ENCODE peak calls at places on chromosome 18, in seven cellular contexts. D is mesendoderm, C is A549, K is mesenchymal stem cell, W is astrocyte, Q is neural progenitor cell, M is IMR-90. P is an unnamed sample. For H3K4me1, the result is how much of the 10 kb centered on the place peaks cover.

GRCh38 chr18:55234366-55235093 is 275.3 kb upstream of the CCDC68 start:
- DNase-seq in D (peak), C (peak), K (peak), W (peak), Q (peak), M (peak), P (peak)

GRCh38 chr18:56545539-56545938 is 92.9 kb downstream of the TXNL1 start:
- DNase-seq in D (no peak), C (no peak), K (no peak), W (no peak), Q (no peak), M (no peak), P (no peak)

GRCh38 chr18:6917082-6917481 is 187.6 kb downstream of the ARHGAP28 start:
- DNase-seq in D (peak), C (no peak), K (no peak), W (no peak), Q (no peak), M (peak), P (no peak)

GRCh38 chr18:77547757-77548156 is 298.1 kb downstream of the GALR1 start:
- DNase-seq in D (no peak), C (no peak), K (no peak), W (no peak), Q (no peak), M (no peak), P (no peak)

GRCh38 chr18:55523001-55523400 is 65.0 kb downstream of the TCF4 start:
- DNase-seq in D (no peak), C (no peak), K (no peak), W (no peak), Q (no peak), M (no peak), P (no peak)

GRCh38 chr18:58288922-58289797 is 245.1 kb downstream of the NEDD4L start:
- DNase-seq in D (peak), C (no peak), K (peak), W (peak), Q (peak), M (peak), P (peak)

GRCh38 chr18:8721094-8721669 is 15.8 kb downstream of the MTCL1 start:
- DNase-seq in D (peak), C (no peak), K (no peak), W (no peak), Q (no peak), M (no peak), P (no peak)

GRCh38 chr18:25496544-25496943 is 144.6 kb upstream of the ZNF521 start:
- DNase-seq in D (no peak), C (no peak), K (no peak), W (no peak), Q (no peak), M (no peak), P (no peak)

GRCh38 chr18:7514796-7515440 is 52.2 kb upstream of the PTPRM start:
- DNase-seq in D (peak), C (no peak), K (no peak), W (peak), Q (peak), M (no peak), P (no peak)

GRCh38 chr18:69599377-69599776 is 198.7 kb downstream of the DOK6 start:
- DNase-seq in D (no peak), C (no peak), K (no peak), W (no peak), Q (no peak), M (no peak), P (no peak)

GRCh38 chr18:67590571-67591141 is 74.1 kb upstream of the DSEL start:
- DNase-seq in D (peak), C (no peak), K (peak), W (peak), Q (no peak), M (peak), P (no peak)

GRCh38 chr18:49026501-49027378 is 76.0 kb upstream of the SMAD7 start:
- DNase-seq in D (no peak), C (no peak), K (no peak), W (no peak), Q (no peak), M (no peak), P (no peak)

GRCh38 chr18:49024408-49024807 is 73.6 kb upstream of the SMAD7 start:
- DNase-seq in D (no peak), C (no peak), K (no peak), W (no peak), Q (no peak), M (no peak), P (no peak)

GRCh38 chr18:49025426-49025766 is 74.6 kb upstream of the SMAD7 start:
- DNase-seq in D (no peak), C (no peak), K (no peak), W (no peak), Q (no peak), M (no peak), P (no peak)

GRCh38 chr18:49024808-49025361 is 74.1 kb upstream of the SMAD7 start:
- DNase-seq in D (no peak), C (no peak), K (no peak), W (no peak), Q (no peak), M (no peak), P (no peak)

DNA sequence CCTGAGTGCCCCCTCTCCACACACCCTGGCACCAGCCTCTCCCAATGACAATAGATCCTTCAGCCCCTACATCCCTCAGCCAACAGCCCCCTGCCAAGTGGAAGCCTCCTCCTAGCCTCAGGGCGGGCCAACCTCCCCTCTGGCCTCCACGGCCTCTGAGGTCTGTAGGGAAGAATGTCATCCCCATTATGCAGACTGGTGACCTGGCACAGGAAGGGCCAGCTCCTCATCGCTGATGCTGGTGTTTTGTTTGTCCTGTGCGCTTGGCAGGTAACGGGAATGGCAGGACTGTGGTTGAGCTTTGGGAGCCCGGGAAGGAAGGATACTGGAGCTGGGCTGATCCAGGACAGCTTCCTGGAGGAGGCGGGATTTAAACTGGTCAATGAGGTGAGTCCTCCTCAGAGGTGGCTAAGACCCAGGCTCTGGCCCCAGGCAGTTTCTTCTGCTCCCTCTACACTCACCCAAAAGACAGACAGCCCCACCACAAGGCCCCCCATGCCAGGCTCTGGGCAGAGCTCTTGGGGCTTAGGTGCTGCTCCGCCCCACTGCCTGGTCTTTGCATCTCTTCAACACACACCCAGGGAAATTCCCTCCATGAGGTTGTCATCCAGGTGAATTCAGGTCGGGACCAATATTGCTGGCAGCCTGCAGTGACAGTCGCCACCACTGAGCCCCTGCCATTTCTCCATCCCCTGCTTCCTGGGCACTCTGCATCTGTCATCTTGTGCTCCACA is 75.2 kb upstream of the SMAD7 start:
- DNase-seq in D (no peak), C (no peak), K (no peak), W (no peak), Q (no peak), M (no peak), P (no peak)
- H3K4me1 ChIP-seq in D (under half), C (under half), K (under half), W (under half), Q (under half), M (under half), P (under half)

GRCh38 chr18:13801260-13801601 is 22.7 kb upstream of the MC5R start:
- DNase-seq in D (no peak), C (no peak), K (no peak), W (no peak), Q (no peak), M (no peak), P (no peak)
- H3K4me2 ChIP-seq in D (peak), C (peak), K (peak), W (peak), Q (peak), M (peak), P (peak)

DNA sequence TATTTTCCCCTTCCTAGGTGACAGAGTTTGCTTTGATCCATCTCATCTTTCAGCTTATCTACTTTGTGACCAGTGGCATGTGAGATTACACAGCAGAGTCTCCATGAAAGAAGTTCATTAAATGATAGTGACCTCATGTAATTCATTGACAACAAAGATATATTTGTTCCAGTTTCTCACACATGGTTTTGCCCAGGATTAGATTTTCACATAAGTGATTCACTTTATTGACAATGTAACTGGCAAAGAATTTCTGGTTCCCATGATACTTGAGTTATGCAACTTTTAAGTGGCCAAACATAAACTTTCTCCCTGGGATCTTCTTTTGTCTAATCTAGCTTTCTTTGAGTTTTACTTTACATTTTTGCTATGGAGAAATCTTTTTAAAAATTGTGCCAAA is 50.0 kb downstream of the MC4R start:
- DNase-seq in D (no peak), C (no peak), K (peak), W (no peak), Q (no peak), M (no peak), P (no peak)
- H3K4me1 ChIP-seq in D (under half), C (under half), K (under half), W (under half), Q (under half), M (under half), P (under half)

GRCh38 chr18:14939141-14939540 is 191.2 kb downstream of the ANKRD30B start:
- DNase-seq in D (no peak), C (no peak), K (no peak), W (no peak), Q (no peak), M (no peak), P (no peak)
- H3K4me2 ChIP-seq in D (no peak), C (no peak), K (no peak), W (no peak), Q (no peak), M (no peak), P (no peak)